ENCODE peak calls at places on chromosomes 12 and 14, in nine cellular contexts. H, Z, F, M, E, C, P, B and U are unnamed samples.

GRCh38 chr14:33809456-33809855 is 141.4 kb downstream of the EGLN3 start:
- DNase-seq in M (no peak), P (no peak), C (no peak), Z (no peak), E (no peak), H (no peak), B (no peak), F (no peak), U (no peak)

GRCh38 chr14:35385042-35385839 is 19.3 kb downstream of the NFKBIA start:
- DNase-seq in E (peak), C (peak), M (peak), B (peak), F (no peak), Z (no peak), P (peak), H (no peak), U (no peak)

GRCh38 chr12:26369588-26369987 is 174.2 kb downstream of the SSPN start:
- DNase-seq in B (no peak), P (peak), C (no peak), M (peak), E (peak), Z (no peak), H (no peak), F (no peak), U (no peak)

GRCh38 chr12:105677672-105678071 is 347.2 kb downstream of the C12orf75 start:
- DNase-seq in H (no peak), F (no peak), E (no peak), B (no peak), Z (no peak), C (no peak), P (no peak), M (no peak), U (no peak)

GRCh38 chr12:47753021-47754001 is 5.4 kb downstream of the RAPGEF3 start:
- DNase-seq in H (no peak), C (peak), M (peak), B (peak), Z (no peak), P (peak), F (no peak), E (no peak), U (no peak)

GRCh38 chr14:54191846-54192245 is 205.0 kb upstream of the CDKN3 start:
- DNase-seq in M (no peak), B (no peak), C (no peak), H (no peak), Z (no peak), P (no peak), E (no peak), F (no peak), U (no peak)

GRCh38 chr14:64795211-64795610 is 84.5 kb downstream of the SPTB start:
- DNase-seq in C (no peak), M (no peak), P (no peak), H (no peak), Z (no peak), E (no peak), F (no peak), B (no peak), U (no peak)

GRCh38 chr12:162467-163307 is 51.3 kb downstream of the SLC6A12 start:
- DNase-seq in F (no peak), M (no peak), Z (no peak), P (no peak), E (no peak), C (no peak), B (no peak), H (no peak), U (no peak)

GRCh38 chr14:31945701-31946100 is 131.4 kb upstream of the ARHGAP5 start:
- DNase-seq in B (no peak), E (no peak), P (no peak), H (no peak), Z (no peak), C (peak), F (no peak), M (no peak), U (no peak)

GRCh38 chr12:61095131-61095530 is 1165.1 kb upstream of the USP15 start:
- DNase-seq in P (peak), Z (no peak), B (no peak), E (no peak), H (no peak), F (no peak), C (no peak), M (no peak), U (no peak)

GRCh38 chr12:31749024-31749704 is 20.3 kb upstream of the AMN1 start:
- DNase-seq in E (peak), C (peak), Z (peak), M (peak), F (peak), B (peak), H (peak), P (peak), U (peak)

GRCh38 chr14:90503582-90503981 is 106.8 kb downstream of the CALM1 start:
- DNase-seq in P (no peak), M (peak), B (peak), H (no peak), E (no peak), C (peak), Z (no peak), F (no peak), U (no peak)

GRCh38 chr12:52186135-52186840 is 5.5 kb downstream of the KRT80 start:
- DNase-seq in B (no peak), C (no peak), H (no peak), Z (no peak), P (peak), E (peak), F (no peak), M (no peak), U (no peak)

GRCh38 chr14:50230601-50231474 is 540 bp downstream of the SOS2 start:
- DNase-seq in P (peak), Z (peak), B (peak), H (peak), C (peak), F (no peak), M (peak), E (peak), U (peak)

GRCh38 chr14:96902004-96902403 is 104.8 kb downstream of the VRK1 start:
- DNase-seq in E (no peak), B (no peak), F (no peak), C (no peak), H (no peak), M (no peak), P (no peak), Z (no peak), U (no peak)

GRCh38 chr14:95314609-95315008 is 5.1 kb downstream of the CLMN start:
- DNase-seq in Z (peak), E (peak), F (no peak), B (no peak), M (peak), P (peak), C (no peak), H (peak), U (peak)

GRCh38 chr14:99183716-99184115 is 88.3 kb downstream of the BCL11B start:
- DNase-seq in M (no peak), P (no peak), C (no peak), H (no peak), E (no peak), Z (no peak), F (no peak), B (no peak), U (no peak)

GRCh38 chr14:55867726-55868125 is 250.5 kb upstream of the PELI2 start:
- DNase-seq in M (no peak), E (no peak), B (no peak), H (no peak), P (peak), F (no peak), C (no peak), Z (no peak), U (no peak)

GRCh38 chr12:20426956-20427355 is 58.6 kb downstream of the PDE3A start:
- DNase-seq in B (no peak), F (no peak), C (no peak), P (no peak), M (no peak), E (no peak), Z (no peak), H (no peak), U (no peak)

GRCh38 chr12:20426191-20426590 is 57.9 kb downstream of the PDE3A start:
- DNase-seq in C (no peak), Z (no peak), B (no peak), P (peak), M (no peak), E (no peak), F (no peak), H (no peak), U (no peak)

GRCh38 chr12:20421338-20421890 is 53.1 kb downstream of the PDE3A start:
- DNase-seq in C (peak), H (peak), Z (no peak), M (no peak), E (peak), P (no peak), F (no peak), B (no peak), U (no peak)

GRCh38 chr12:20420557-20420956 is 52.2 kb downstream of the PDE3A start:
- DNase-seq in F (no peak), P (peak), M (no peak), H (no peak), C (peak), E (no peak), B (no peak), Z (no peak), U (no peak)

DNA sequence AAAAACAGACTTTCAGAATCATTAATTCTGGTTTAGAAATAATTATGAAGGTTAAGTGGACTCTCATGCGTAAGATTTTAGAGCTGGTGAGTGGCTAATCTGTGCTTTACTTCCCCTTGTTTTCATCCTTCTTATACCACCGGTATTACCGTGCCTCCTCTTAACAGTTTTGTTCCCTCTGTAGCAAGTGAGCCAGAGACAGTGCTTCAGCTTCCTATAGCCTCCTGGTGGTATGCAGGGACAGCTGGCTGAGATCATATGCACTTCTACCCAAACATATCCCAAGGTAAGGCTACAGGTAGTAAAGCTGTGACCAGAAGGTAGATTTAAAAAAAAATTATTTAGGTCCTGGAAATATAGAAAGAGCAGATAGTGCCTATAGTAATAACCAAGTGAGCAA is 55.2 kb downstream of the PDE3A start:
- DNase-seq in P (no peak), F (no peak), Z (no peak), H (no peak), M (no peak), B (no peak), C (no peak), E (no peak), U (no peak)
- TF ChIP-seq CTCF in P (peak), F (no peak), Z (no peak), H (no peak), M (no peak), B (no peak), C (no peak), E (no peak), U (no peak)

GRCh38 chr14:77794357-77794756 is 5.6 kb upstream of the ADCK1 start:
- DNase-seq in Z (no peak), M (no peak), P (no peak), E (no peak), C (no peak), F (no peak), H (no peak), B (no peak), U (no peak)

GRCh38 chr14:77805703-77806102 is 5.8 kb downstream of the ADCK1 start:
- DNase-seq in E (no peak), M (no peak), B (no peak), P (no peak), H (no peak), C (no peak), Z (no peak), F (no peak), U (no peak)

GRCh38 chr14:77804592-77804991 is 4.7 kb downstream of the ADCK1 start:
- DNase-seq in F (no peak), M (peak), Z (peak), B (no peak), H (peak), E (no peak), P (peak), C (peak), U (peak)

GRCh38 chr14:77800814-77801213 is 905 bp downstream of the ADCK1 start:
- DNase-seq in F (no peak), C (no peak), M (no peak), E (no peak), Z (no peak), H (no peak), B (no peak), P (no peak), U (no peak)

DNA sequence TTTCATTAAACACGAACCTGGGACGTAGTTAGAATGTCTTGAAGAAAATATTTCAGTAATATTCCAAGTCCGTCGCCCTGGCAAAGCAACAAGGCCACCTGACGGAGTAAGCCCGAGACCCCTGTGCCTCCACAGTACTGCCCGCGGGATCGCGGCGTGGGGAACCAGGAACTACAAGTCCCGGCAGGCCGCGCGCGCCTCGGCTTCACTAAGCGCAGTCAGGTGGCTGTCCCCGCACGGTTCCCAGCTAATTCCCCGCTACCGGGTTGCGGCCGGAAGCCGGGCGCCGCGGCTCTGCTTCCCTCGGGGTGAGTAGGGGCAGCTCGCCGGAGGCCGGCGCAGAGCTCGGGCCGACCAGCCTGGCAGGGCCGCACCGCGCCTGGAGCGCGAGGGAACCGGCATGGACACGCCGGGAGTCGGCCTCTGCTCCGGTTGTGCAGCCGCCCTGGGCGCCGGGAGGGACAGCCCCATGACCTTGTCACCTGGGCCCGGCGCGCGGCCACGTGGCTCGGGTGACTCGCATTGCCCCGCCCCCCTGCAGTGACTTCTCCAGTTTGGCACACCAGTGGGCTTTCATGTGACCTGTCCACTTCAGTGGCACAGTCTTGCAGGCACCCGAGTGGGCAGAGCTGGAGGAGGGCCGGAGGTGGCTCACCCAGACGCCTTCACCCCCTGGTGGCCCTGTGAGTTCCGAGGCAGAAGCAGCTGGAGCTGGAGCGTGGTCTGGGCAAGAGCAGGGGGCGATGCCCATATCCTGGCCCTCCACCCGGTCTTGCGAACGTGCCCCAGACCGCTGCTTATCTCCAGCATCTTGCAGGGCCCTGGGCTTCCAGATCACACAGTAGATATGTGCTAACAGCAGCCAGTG is at the start of gene ADCK1:
- DNase-seq in B (peak), E (peak), F (no peak), M (peak), Z (peak), H (peak), P (peak), C (peak), U (peak)
- TF ChIP-seq CTCF in B (peak), E (peak), F (peak), M (peak), Z (no peak), H (no peak), P (peak), C (no peak), U (no peak)

DNA sequence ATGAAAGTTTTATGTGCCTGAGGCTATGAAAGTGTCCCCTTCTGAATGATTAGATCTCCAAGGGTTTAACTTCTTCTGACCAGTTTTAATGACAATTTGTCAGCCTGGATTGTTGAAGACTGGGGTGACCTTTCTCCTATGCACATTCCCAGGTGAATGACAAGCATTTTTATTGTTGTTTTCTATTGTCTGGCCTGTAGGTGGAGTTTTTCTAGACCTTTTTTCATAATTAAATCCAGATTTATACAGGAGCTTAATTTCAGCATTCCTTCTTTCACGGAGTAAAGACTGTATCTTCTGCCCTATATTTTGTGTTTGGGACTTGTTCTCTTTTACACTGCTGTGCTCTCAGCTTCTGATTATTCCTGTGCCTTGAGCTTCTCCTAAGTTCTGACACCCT is 125.0 kb upstream of the FAR2 start:
- DNase-seq in B (no peak), M (no peak), C (no peak), F (no peak), P (peak), Z (no peak), H (no peak), E (no peak), U (no peak)
- TF ChIP-seq CTCF in B (no peak), M (no peak), C (no peak), F (no peak), P (peak), Z (no peak), H (no peak), E (no peak), U (no peak)

DNA sequence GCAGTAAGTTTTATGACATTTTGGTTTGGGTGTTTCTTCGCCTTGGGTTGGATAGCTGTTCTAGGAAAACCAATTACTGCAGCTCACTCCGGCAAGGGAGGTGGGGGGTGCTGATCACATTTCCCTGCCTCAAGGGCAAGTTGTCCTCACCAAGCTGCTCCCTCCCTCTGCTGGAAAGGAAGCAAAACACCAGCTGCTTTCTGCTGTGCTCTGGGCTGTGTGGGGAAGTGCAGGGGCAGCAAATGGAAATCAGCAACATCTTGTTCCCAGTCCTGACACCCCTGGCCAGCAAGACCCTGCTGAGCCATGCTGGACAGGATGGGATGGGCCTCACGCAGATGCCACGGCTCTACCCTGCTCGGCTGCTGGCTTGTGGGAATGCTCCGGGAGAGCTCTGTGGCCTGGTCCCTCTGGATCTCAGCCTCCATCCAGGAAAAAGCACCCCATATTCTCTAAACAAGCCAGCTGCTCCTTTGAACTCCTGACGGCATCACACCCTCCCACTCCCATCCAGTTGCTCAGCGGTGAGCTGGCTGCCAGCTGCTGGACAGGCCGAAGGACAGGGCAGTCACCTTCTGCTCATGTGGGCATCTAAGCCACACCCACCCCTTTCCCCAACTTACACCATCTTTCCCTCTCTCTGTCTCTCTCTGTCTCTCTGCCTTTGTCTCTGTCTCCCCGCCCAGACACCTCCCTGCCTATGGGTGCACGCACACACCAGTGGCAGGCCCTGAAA is 52.4 kb upstream of the EIF5 start:
- DNase-seq in C (peak), Z (no peak), H (no peak), F (no peak), B (no peak), P (peak), E (peak), M (peak), U (no peak)
- TF ChIP-seq CTCF in C (no peak), Z (no peak), H (no peak), F (peak), B (no peak), P (peak), E (peak), M (peak), U (no peak)

DNA sequence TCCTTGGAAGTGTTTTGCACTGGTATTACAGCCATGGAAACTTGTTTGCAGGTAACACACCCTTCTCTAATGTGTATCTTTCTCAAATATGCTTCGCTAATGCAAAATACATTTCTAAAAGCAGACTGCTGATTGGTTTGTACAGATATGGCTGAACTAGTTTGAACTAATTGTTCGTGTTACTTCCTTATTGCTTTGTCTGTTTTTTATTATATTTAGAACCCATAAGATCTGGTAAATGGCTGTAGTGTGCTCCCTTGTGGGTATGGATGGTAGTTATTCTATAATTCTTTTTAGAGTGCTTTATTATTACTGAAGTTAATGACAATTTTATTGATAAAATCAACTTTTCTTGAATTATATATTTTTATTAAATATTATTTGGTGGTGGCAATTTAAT is 53.0 kb downstream of the ATF7IP start:
- DNase-seq in H (no peak), E (peak), Z (no peak), M (no peak), C (peak), B (no peak), F (no peak), P (peak), U (no peak)
- TF ChIP-seq CTCF in H (peak), E (peak), Z (no peak), M (peak), C (no peak), B (peak), F (no peak), P (peak), U (no peak)

GRCh38 chr14:105195533-105196227 is 14.6 kb upstream of the NUDT14 start:
- DNase-seq in H (peak), B (no peak), C (no peak), Z (no peak), F (no peak), E (no peak), M (no peak), P (no peak), U (no peak)
- TF ChIP-seq CTCF in H (no peak), B (no peak), C (no peak), Z (no peak), F (no peak), E (no peak), M (no peak), P (no peak), U (no peak)

DNA sequence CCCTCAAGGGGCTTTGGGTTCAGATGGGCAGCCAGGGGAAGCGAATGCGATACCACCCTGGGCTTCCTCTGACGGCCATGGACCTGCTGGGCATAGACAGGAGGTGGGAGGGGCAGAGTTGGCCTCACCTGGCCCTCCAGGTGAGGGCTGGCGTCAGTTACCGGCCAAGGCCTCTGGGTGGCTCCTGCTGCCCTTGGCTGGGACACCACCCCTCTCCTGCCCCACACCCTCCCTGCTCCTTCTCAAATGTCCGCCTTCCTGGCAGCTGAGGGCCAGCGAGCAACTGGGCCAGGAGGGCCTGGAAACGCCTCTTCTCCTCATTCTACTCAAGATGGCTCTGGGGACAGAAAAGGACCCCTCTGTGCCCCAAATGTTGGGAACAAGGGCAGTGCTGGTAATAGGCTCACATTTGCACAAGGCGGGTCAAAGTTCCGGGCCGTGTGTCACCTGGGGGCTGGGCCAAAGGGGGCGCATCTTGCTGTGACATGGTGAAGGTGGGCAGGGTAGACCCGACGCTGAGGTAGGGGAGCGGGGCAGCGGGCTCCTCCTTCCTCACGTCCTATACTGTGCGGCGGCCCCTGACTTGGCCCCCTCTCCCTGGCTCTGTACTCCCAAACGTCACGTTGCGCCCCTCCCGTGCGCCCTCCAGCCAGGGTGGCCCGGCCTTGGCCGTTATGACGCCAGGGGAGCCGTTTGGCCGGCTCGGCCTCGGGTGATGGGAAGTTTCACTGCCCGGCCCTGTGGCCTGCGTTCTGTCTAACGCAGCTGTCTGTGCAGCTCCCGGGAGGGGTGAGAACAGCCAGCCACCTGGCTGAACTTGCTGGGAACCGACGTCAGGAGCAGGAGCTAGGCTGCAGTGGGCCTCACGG is 18.1 kb upstream of the DLK1 start:
- DNase-seq in C (peak), F (peak), H (no peak), M (peak), B (peak), Z (no peak), P (no peak), E (peak), U (no peak)
- TF ChIP-seq CTCF in C (peak), F (no peak), H (no peak), M (peak), B (peak), Z (no peak), P (no peak), E (no peak), U (no peak)